ENCODE peak calls at places on chromosomes 7 and 10, in five cellular contexts. One of them, this sample, is unnamed.
A peak's percentile ranks its signal among the peaks of the same experiment; 100 is the strongest.

GRCh38 chr7:120858299-120858636 is 324 bp upstream of the TSPAN12 start:
- DNase-seq in fibroblast of pulmonary artery: no peak
- DNase-seq in substantia nigra: no peak
- DNase-seq in SK-N-SH: no peak
- DNase-seq in NCI-H226: no peak
- DNase-seq in this sample: no peak

GRCh38 chr10:117768333-117769045 is 225.9 kb downstream of the EMX2 start:
- DNase-seq in fibroblast of pulmonary artery: no peak
- DNase-seq in substantia nigra: no peak
- DNase-seq in SK-N-SH: no peak
- DNase-seq in NCI-H226: no peak
- DNase-seq in this sample: no peak

GRCh38 chr7:149856-150636 is 42.3 kb upstream of the FAM20C start:
- DNase-seq in fibroblast of pulmonary artery: no peak
- DNase-seq in substantia nigra: no peak
- DNase-seq in SK-N-SH: peak; percentile 80
- DNase-seq in NCI-H226: no peak
- DNase-seq in this sample: no peak

GRCh38 chr7:158581440-158582088 is 6.1 kb downstream of the PTPRN2 start:
- DNase-seq in fibroblast of pulmonary artery: no peak
- DNase-seq in substantia nigra: no peak
- DNase-seq in SK-N-SH: no peak
- DNase-seq in NCI-H226: no peak
- DNase-seq in this sample: no peak

GRCh38 chr10:92486637-92487036 is 87.3 kb downstream of the IDE start:
- DNase-seq in fibroblast of pulmonary artery: peak; percentile 10
- DNase-seq in substantia nigra: no peak
- DNase-seq in SK-N-SH: no peak
- DNase-seq in NCI-H226: no peak
- DNase-seq in this sample: no peak

GRCh38 chr7:30988346-30989005 is 24.7 kb downstream of the GHRHR start:
- DNase-seq in fibroblast of pulmonary artery: peak; percentile 11
- DNase-seq in substantia nigra: peak; percentile 59
- DNase-seq in SK-N-SH: peak; percentile 68
- DNase-seq in NCI-H226: no peak
- DNase-seq in this sample: peak; percentile 97

GRCh38 chr7:115662676-115663075 is 367.9 kb downstream of the TFEC start:
- DNase-seq in fibroblast of pulmonary artery: no peak
- DNase-seq in substantia nigra: no peak
- DNase-seq in SK-N-SH: no peak
- DNase-seq in NCI-H226: no peak
- DNase-seq in this sample: no peak

GRCh38 chr7:51471199-51472016 is 154.8 kb upstream of the COBL start:
- DNase-seq in fibroblast of pulmonary artery: no peak
- DNase-seq in substantia nigra: peak; percentile 4
- DNase-seq in SK-N-SH: peak; percentile 69
- DNase-seq in NCI-H226: no peak
- DNase-seq in this sample: no peak

GRCh38 chr10:120506674-120507073 is 49.6 kb downstream of the PLPP4 start:
- DNase-seq in fibroblast of pulmonary artery: peak; percentile 33
- DNase-seq in substantia nigra: no peak
- DNase-seq in SK-N-SH: no peak
- DNase-seq in NCI-H226: peak; percentile 60
- DNase-seq in this sample: no peak

GRCh38 chr7:143375298-143376034 is 5.7 kb upstream of the ZYX start:
- DNase-seq in fibroblast of pulmonary artery: no peak
- DNase-seq in substantia nigra: no peak
- DNase-seq in SK-N-SH: no peak
- DNase-seq in NCI-H226: no peak
- DNase-seq in this sample: no peak

GRCh38 chr10:19411119-19411518 is 362.5 kb downstream of the MALRD1 start:
- DNase-seq in fibroblast of pulmonary artery: no peak
- DNase-seq in substantia nigra: no peak
- DNase-seq in SK-N-SH: no peak
- DNase-seq in NCI-H226: no peak
- DNase-seq in this sample: no peak

GRCh38 chr7:35267372-35267771 is 13.5 kb upstream of the TBX20 start:
- DNase-seq in fibroblast of pulmonary artery: no peak
- DNase-seq in substantia nigra: no peak
- DNase-seq in SK-N-SH: no peak
- DNase-seq in NCI-H226: no peak
- DNase-seq in this sample: no peak